ENCODE peak calls at places on chromosome 22, in four cellular contexts. L is IMR-90, C is astrocyte, Y is MM.1S. B is an unnamed sample. For H3K4me1, the result is how much of the 10 kb centered on the place peaks cover.

GRCh38 chr22:30921108-30921507 is 47.5 kb downstream of the MORC2 start:
- DNase-seq in Y (no peak), C (no peak), L (no peak), B (peak)

GRCh38 chr22:18120941-18121340 is 10.3 kb downstream of the TUBA8 start:
- DNase-seq in C (no peak), L (no peak), Y (no peak), B (no peak)

GRCh38 chr22:17234144-17234623 is 14.9 kb upstream of the ADA2 start:
- DNase-seq in Y (no peak), L (no peak), C (no peak), B (no peak)

GRCh38 chr22:29524440-29525191 is 28.9 kb downstream of the THOC5 start:
- DNase-seq in L (peak), Y (peak), C (peak), B (peak)

GRCh38 chr22:41334951-41335635 is 33.8 kb downstream of the ZC3H7B start:
- DNase-seq in C (no peak), Y (no peak), L (no peak), B (no peak)

GRCh38 chr22:46362221-46362933 is 26.9 kb downstream of the TRMU start:
- DNase-seq in C (no peak), L (peak), Y (peak), B (no peak)

GRCh38 chr22:44225091-44225689 is 44.5 kb downstream of the PARVG start:
- DNase-seq in L (no peak), Y (no peak), C (no peak), B (no peak)

GRCh38 chr22:46113910-46114517 is 36.3 kb upstream of the PPARA start:
- DNase-seq in C (no peak), Y (no peak), L (no peak), B (no peak)

GRCh38 chr22:48712558-48712957 is 1115.1 kb downstream of the BRD1 start:
- DNase-seq in Y (no peak), L (no peak), C (no peak), B (no peak)

GRCh38 chr22:26512149-26512793 is at the start of gene TFIP11:
- DNase-seq in L (peak), C (peak), Y (peak), B (peak)

GRCh38 chr22:29877620-29878019 is 5.4 kb upstream of the MTMR3 start:
- DNase-seq in Y (no peak), C (peak), L (peak), B (peak)

GRCh38 chr22:29846290-29846689 is 8.2 kb upstream of the ASCC2 start:
- DNase-seq in Y (no peak), C (no peak), L (no peak), B (no peak)

GRCh38 chr22:29815580-29815979 is 22.5 kb downstream of the ASCC2 start:
- DNase-seq in L (no peak), C (no peak), Y (no peak), B (no peak)

DNA sequence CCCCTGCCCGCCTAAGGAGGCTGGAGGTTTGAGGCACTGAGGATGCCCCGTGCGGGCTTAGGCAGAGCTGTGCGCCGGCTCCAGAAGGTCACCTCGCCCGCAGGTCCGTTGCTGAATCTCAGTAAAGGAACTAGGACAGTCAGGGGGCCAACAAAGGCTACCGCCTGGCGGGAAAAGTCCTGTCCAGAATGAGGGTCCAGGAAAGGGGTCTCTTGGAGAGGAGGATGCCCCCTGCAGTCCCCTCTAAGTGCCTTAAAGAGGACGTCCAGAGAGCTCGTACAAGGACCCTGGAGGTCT is 549 bp downstream of the PVALB start:
- DNase-seq in C (no peak), Y (no peak), L (no peak), B (no peak)
- H3K4me2 ChIP-seq in C (no peak), Y (peak), L (no peak), B (no peak)

DNA sequence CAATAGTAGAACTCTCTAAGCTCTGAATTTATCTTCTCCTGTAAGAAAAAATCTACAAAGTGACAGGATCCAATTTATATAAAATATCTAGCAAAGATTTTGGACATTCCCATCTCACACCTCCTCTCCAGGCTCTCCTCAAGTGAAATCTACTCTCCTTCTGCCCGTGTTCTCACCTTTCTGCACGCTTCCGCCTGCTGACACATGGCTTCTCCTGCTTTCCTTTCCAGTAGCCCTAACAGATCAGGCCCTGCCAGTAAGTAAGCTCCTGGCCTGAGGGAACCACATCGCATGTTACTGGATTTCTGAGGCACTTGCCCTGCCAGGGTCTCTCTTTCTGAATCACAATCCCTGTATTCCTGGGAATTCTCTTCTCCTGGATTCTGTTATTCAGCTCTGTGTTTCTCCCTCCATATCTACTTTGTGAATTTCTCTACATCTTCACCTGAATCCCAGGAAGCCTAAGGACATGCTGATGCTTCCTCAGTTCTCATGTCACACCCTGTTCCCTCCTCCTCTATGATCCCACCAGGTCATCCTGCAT is 53.3 kb upstream of the TOP3B start:
- DNase-seq in Y (no peak), C (no peak), L (no peak), B (no peak)
- H3K9ac ChIP-seq in Y (no peak), C (no peak), L (no peak), B (no peak)

DNA sequence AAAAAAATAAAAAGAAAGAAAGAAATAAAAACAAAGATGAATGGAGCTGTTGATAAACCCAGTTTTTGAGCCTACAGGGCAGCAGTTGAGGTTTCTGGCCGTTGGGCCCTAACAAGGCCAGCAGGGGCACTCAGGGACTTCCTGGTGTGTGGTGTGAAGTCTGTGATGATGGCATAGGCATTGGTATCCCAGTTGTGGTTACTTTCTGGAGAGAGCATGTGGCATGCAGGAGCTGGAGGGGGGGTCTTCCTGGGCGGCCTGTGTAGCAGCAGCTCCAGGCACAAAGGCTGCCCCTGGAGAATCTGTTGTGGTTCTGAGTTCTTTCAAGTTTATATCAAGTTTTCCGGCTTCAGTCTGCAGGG is 2.0 kb upstream of the TXNRD2 start:
- DNase-seq in Y (peak), C (peak), L (peak), B (no peak)
- H3K4me1 ChIP-seq in Y (under half), C (under half), L (under half), B (under half)

DNA sequence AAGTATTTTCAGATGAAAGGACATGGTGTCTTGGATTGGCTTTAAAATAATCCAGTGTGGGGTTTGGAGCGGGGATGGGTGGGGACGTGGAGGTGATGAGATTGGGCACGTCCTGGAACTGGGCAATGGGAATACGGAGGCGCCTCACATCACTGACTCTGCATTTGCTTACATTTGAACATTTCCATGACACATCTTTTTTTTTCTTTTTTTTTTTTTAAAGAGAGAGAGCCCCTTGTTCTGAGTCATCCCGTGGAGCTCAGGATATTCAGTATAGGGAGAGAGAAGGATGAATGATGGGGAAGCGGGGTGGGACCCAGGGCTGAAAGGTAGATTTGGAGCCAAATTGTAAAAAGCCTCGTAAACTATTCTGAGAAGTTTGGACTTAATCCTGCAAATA is 142.7 kb downstream of the FBXO7 start:
- DNase-seq in C (peak), L (peak), Y (no peak), B (no peak)
- H3K4me2 ChIP-seq in C (no peak), L (no peak), Y (no peak), B (no peak)

GRCh38 chr22:21626073-21626734 is 3.6 kb downstream of the YDJC start:
- DNase-seq in Y (no peak), C (no peak), L (no peak), B (no peak)
- H3K9ac ChIP-seq in Y (no peak), C (no peak), L (no peak), B (no peak)